ENCODE peak calls at places on chromosomes 5 and 9, in six cellular contexts. X is A549, B is HS-27A, A is trophoblast cell, O is cardiac septum, W is hypothalamus. S is an unnamed sample.

GRCh38 chr9:15104826-15105420 is 194.7 kb upstream of the FREM1 start:
- DNase-seq in X (peak; percentile 24), B (no peak), A (no peak), O (no peak), W (no peak), S (peak; percentile 25)

GRCh38 chr9:133347515-133347984 is 381 bp downstream of the MED22 start:
- DNase-seq in X (no peak), B (no peak), A (no peak), O (no peak), W (no peak), S (no peak)

GRCh38 chr5:98771389-98772109 is 1.9 kb upstream of the RGMB start:
- DNase-seq in X (peak; percentile 88), B (no peak), A (peak; percentile 68), O (no peak), W (peak; percentile 5), S (peak; percentile 88)

GRCh38 chr5:72630721-72631120 is 123.5 kb upstream of the ZNF366 start:
- DNase-seq in X (no peak), B (no peak), A (no peak), O (no peak), W (no peak), S (no peak)

GRCh38 chr5:117455236-117456233 is 880.9 kb upstream of the SEMA6A start:
- DNase-seq in X (no peak), B (no peak), A (no peak), O (no peak), W (no peak), S (no peak)

GRCh38 chr5:133265720-133266575 is 214.1 kb downstream of the HSPA4 start:
- DNase-seq in X (no peak), B (no peak), A (no peak), O (no peak), W (no peak), S (no peak)

GRCh38 chr5:177111720-177112394 is 21.7 kb upstream of the NSD1 start:
- DNase-seq in X (peak; percentile 84), B (no peak), A (no peak), O (no peak), W (no peak), S (peak; percentile 30)

GRCh38 chr9:98317134-98317857 is 61.8 kb upstream of the TBC1D2 start:
- DNase-seq in X (no peak), B (no peak), A (no peak), O (no peak), W (no peak), S (no peak)

GRCh38 chr9:137760426-137760825 is 117.2 kb upstream of the CACNA1B start:
- DNase-seq in X (no peak), B (no peak), A (no peak), O (no peak), W (no peak), S (no peak)

GRCh38 chr5:177539411-177539810 is 15.0 kb downstream of the FAM193B start:
- DNase-seq in X (no peak), B (no peak), A (no peak), O (no peak), W (no peak), S (no peak)

GRCh38 chr5:138949223-138949574 is 74.1 kb upstream of the LRRTM2 start:
- DNase-seq in X (no peak), B (no peak), A (no peak), O (no peak), W (no peak), S (no peak)

GRCh38 chr5:178341091-178341960 is 108.7 kb upstream of the PHYKPL start:
- DNase-seq in X (no peak), B (no peak), A (no peak), O (peak; percentile 36), W (no peak), S (no peak)

GRCh38 chr5:132182366-132183040 is 45.1 kb downstream of the P4HA2 start:
- DNase-seq in X (no peak), B (no peak), A (peak; percentile 62), O (no peak), W (no peak), S (no peak)

GRCh38 chr9:21779397-21779796 is 23.0 kb upstream of the MTAP start:
- DNase-seq in X (no peak), B (no peak), A (no peak), O (no peak), W (no peak), S (no peak)

GRCh38 chr5:140408750-140409241 is 7.2 kb downstream of the ANKHD1 start:
- DNase-seq in X (no peak), B (no peak), A (no peak), O (no peak), W (no peak), S (no peak)

S was measured in NCI-H460.